ENCODE peak calls at places on chromosomes 11 and 22, in five cellular contexts. One of them, this sample, is unnamed.

GRCh38 chr11:7969756-7970646 is 4.8 kb upstream of the NLRP10 start:
- DNase-seq in neural crest cell: no peak
- DNase-seq in CD4-positive, alpha-beta T cell: no peak
- DNase-seq in adrenal gland: no peak
- DNase-seq in sigmoid colon: no peak
- DNase-seq in this sample: no peak

GRCh38 chr11:34830648-34831047 is 85.5 kb downstream of the APIP start:
- DNase-seq in adrenal gland: peak
- DNase-seq in CD4-positive, alpha-beta T cell: no peak
- DNase-seq in sigmoid colon: no peak
- DNase-seq in neural crest cell: no peak
- DNase-seq in this sample: no peak

GRCh38 chr22:43643362-43643761 is 168.7 kb downstream of the EFCAB6 start:
- DNase-seq in neural crest cell: no peak
- DNase-seq in CD4-positive, alpha-beta T cell: no peak
- DNase-seq in adrenal gland: no peak
- DNase-seq in sigmoid colon: no peak
- DNase-seq in this sample: no peak

GRCh38 chr11:14320020-14320419 is 39.0 kb downstream of the RRAS2 start:
- DNase-seq in sigmoid colon: no peak
- DNase-seq in adrenal gland: no peak
- DNase-seq in CD4-positive, alpha-beta T cell: no peak
- DNase-seq in neural crest cell: no peak
- DNase-seq in this sample: no peak

GRCh38 chr11:87137711-87138110 is 100.0 kb downstream of the TMEM135 start:
- DNase-seq in neural crest cell: no peak
- DNase-seq in sigmoid colon: no peak
- DNase-seq in adrenal gland: no peak
- DNase-seq in CD4-positive, alpha-beta T cell: no peak
- DNase-seq in this sample: no peak

GRCh38 chr11:123479048-123479837 is 49.2 kb downstream of the GRAMD1B start:
- DNase-seq in adrenal gland: no peak
- DNase-seq in CD4-positive, alpha-beta T cell: no peak
- DNase-seq in sigmoid colon: no peak
- DNase-seq in neural crest cell: no peak
- DNase-seq in this sample: no peak

GRCh38 chr11:20647976-20648565 is 21.3 kb upstream of the NELL1 start:
- DNase-seq in sigmoid colon: no peak
- DNase-seq in neural crest cell: peak
- DNase-seq in CD4-positive, alpha-beta T cell: peak
- DNase-seq in adrenal gland: peak
- DNase-seq in this sample: no peak

GRCh38 chr11:101718406-101718805 is 134.6 kb upstream of the TRPC6 start:
- DNase-seq in neural crest cell: no peak
- DNase-seq in adrenal gland: no peak
- DNase-seq in sigmoid colon: no peak
- DNase-seq in CD4-positive, alpha-beta T cell: no peak
- DNase-seq in this sample: no peak

GRCh38 chr11:33376331-33377099 is 119.3 kb downstream of the HIPK3 start:
- DNase-seq in adrenal gland: no peak
- DNase-seq in sigmoid colon: no peak
- DNase-seq in CD4-positive, alpha-beta T cell: no peak
- DNase-seq in neural crest cell: peak
- DNase-seq in this sample: no peak

GRCh38 chr11:131841028-131841427 is 470.6 kb downstream of the NTM start:
- DNase-seq in adrenal gland: no peak
- DNase-seq in sigmoid colon: no peak
- DNase-seq in CD4-positive, alpha-beta T cell: no peak
- DNase-seq in neural crest cell: no peak
- DNase-seq in this sample: no peak

GRCh38 chr22:29306175-29306829 is at the start of gene GAS2L1:
- DNase-seq in sigmoid colon: peak
- DNase-seq in neural crest cell: peak
- DNase-seq in adrenal gland: peak
- DNase-seq in CD4-positive, alpha-beta T cell: no peak
- DNase-seq in this sample: peak

GRCh38 chr22:48594016-48594756 is 1233.5 kb downstream of the BRD1 start:
- DNase-seq in adrenal gland: no peak
- DNase-seq in neural crest cell: no peak
- DNase-seq in sigmoid colon: no peak
- DNase-seq in CD4-positive, alpha-beta T cell: no peak
- DNase-seq in this sample: no peak

GRCh38 chr11:132008872-132009271 is 638.5 kb downstream of the NTM start:
- DNase-seq in sigmoid colon: no peak
- DNase-seq in adrenal gland: no peak
- DNase-seq in CD4-positive, alpha-beta T cell: no peak
- DNase-seq in neural crest cell: no peak
- DNase-seq in this sample: no peak

GRCh38 chr11:8006349-8006977 is 19.3 kb downstream of the EIF3F start:
- DNase-seq in sigmoid colon: peak
- DNase-seq in neural crest cell: peak
- DNase-seq in adrenal gland: peak
- DNase-seq in CD4-positive, alpha-beta T cell: no peak
- DNase-seq in this sample: no peak

GRCh38 chr11:96341237-96342130 is 1.5 kb downstream of the MAML2 start:
- DNase-seq in sigmoid colon: peak
- DNase-seq in adrenal gland: peak
- DNase-seq in neural crest cell: no peak
- DNase-seq in CD4-positive, alpha-beta T cell: peak
- DNase-seq in this sample: no peak

GRCh38 chr11:69792611-69793010 is 17.5 kb upstream of the FGF4 start:
- DNase-seq in sigmoid colon: no peak
- DNase-seq in neural crest cell: no peak
- DNase-seq in adrenal gland: no peak
- DNase-seq in CD4-positive, alpha-beta T cell: no peak
- DNase-seq in this sample: no peak

GRCh38 chr22:40237241-40237640 is 59.5 kb downstream of the TNRC6B start:
- DNase-seq in adrenal gland: no peak
- DNase-seq in CD4-positive, alpha-beta T cell: no peak
- DNase-seq in neural crest cell: no peak
- DNase-seq in sigmoid colon: no peak
- DNase-seq in this sample: no peak

DNA sequence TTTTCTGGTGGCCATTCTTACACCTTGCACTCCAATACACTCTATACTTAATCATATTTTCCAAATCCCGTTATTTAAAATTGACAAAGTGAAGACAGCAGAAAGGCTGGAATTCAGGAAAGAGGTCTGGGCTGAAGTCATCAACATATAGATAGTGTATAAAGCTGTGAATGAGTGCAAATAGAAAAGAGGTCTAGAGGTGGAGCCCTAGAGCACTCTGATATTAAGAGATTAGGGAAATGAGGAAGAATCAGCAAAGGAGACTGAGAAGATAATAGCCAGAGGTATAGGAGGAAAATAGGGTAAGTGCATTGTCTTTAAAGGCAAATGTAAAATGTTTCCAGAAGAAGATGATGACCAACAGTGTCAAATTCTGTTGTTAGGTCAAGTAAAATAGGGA is 7.9 kb downstream of the CTR9 start:
- DNase-seq in neural crest cell: no peak
- DNase-seq in sigmoid colon: no peak
- DNase-seq in CD4-positive, alpha-beta T cell: no peak
- DNase-seq in adrenal gland: no peak
- DNase-seq in this sample: no peak
- TF ChIP-seq CTCF in neural crest cell: peak
- TF ChIP-seq CTCF in sigmoid colon: no peak
- TF ChIP-seq CTCF in CD4-positive, alpha-beta T cell: no peak
- TF ChIP-seq CTCF in adrenal gland: no peak
- TF ChIP-seq CTCF in this sample: peak

DNA sequence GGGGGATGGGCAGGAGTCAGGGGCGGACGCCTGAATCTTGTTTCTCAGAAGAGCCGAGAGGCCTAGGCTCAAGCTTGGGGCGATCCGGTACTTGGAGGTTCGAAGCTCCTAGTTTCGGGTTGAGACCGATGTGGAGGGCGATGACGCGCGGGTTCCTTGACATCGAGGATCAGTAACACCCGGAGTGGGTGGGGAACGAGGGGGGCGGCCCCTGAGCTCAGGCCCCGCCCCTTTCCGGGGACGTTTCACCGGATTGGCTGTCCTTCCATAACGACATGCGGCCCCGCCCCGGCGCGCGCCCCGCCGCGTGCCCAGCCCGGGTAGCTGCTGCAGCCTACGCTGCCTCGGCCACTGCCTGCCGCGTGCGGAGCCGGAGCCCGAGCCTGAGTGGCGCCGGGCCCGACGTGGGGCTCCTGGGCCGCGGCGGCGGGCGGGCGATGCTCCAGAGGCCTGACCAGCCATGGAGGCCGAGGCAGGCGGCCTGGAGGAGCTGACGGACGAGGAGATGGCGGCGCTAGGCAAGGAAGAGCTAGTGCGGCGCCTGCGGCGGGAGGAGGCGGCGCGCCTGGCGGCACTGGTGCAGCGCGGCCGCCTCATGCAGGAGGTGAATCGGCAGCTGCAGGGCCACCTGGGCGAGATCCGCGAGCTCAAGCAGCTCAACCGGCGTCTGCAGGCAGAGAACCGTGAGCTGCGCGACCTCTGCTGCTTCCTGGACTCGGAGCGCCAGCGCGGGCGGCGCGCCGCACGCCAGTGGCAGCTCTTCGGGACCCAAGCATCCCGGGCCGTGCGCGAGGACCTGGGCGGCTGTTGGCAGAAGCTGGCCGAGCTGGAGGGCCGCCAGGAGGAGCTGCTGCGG is at the start of gene CCDC85B:
- DNase-seq in neural crest cell: peak
- DNase-seq in CD4-positive, alpha-beta T cell: peak
- DNase-seq in sigmoid colon: peak
- DNase-seq in adrenal gland: peak
- DNase-seq in this sample: peak
- TF ChIP-seq CTCF in neural crest cell: peak
- TF ChIP-seq CTCF in CD4-positive, alpha-beta T cell: peak
- TF ChIP-seq CTCF in sigmoid colon: no peak
- TF ChIP-seq CTCF in adrenal gland: no peak
- TF ChIP-seq CTCF in this sample: peak

DNA sequence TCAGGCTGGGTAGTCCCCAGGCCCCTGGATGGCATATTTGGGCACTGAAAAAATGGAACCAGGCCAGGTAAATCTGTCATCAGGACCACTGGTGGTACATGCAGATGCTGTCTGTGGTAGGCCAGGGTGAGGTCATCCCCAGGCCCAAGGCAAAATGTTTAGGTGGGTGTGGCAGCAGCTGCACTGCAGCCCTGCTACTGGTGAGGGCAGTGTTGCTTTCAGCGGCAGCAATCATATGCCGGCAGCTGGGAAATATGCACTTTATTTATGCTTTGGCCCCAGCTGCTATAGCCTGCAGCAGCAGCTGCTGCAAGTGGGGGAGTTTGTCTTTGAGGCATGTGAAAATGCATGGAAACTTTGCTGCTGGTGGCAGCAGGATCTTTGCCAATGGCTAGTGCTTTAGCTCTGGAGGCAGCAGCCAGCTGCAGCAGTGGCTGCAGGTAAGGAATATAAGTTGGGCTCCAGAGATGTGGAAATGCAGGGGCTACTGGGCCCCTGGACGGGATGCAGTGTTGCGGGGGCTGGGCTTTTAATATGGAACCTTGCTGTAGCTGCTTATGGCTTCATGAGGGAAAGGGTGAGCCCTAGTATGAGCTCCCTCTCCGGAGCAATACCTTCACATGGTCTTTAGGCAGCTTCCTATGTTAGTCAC is 365.7 kb upstream of the CADM1 start:
- DNase-seq in adrenal gland: no peak
- DNase-seq in sigmoid colon: no peak
- DNase-seq in CD4-positive, alpha-beta T cell: no peak
- DNase-seq in neural crest cell: no peak
- DNase-seq in this sample: no peak
- TF ChIP-seq CTCF in adrenal gland: no peak
- TF ChIP-seq CTCF in sigmoid colon: no peak
- TF ChIP-seq CTCF in CD4-positive, alpha-beta T cell: no peak
- TF ChIP-seq CTCF in neural crest cell: peak
- TF ChIP-seq CTCF in this sample: peak

DNA sequence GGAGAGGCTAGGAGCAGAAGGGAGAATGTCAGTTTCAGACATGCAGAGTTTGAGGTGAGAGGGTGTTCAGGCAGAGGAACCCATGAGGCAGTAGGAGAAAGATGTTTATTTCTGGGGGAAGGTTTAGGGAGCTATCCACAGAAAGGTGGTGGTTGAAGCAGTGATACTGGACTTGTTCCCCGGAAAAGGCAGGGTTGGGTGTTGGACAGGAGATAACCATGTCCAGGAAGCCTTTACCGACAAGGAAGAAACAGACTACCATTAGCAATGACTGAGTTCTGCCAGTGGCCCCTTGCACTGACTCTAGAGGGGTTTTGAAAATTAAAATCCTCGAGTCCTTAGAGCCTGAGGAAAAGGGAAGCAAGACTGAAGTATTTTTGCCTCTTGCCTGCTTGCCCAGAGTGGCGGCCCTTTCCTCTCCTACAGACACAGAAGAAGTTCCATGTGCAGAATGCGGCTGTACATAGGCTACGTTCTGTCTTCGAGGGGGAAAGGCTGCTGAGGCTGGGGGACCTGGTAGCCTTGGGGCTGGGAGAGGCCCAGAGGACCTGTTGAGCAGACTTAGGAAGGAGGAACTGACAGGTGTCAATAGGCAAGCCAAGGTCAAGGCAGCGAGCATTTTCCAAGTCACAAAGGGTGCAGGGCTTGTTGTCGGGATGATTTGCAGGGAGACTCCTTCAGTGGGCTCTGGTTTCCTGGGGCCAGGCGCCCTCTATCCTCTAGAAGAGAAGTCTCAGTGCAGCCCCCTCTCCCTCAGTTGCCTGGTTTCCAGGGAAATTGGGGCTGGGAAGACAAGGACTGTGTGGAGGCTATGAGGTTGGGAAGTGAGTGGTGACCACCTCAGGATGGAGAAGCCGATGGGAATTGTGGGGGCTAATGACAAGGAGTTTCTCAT is 146.7 kb downstream of the LDLRAD3 start:
- DNase-seq in CD4-positive, alpha-beta T cell: no peak
- DNase-seq in neural crest cell: no peak
- DNase-seq in adrenal gland: no peak
- DNase-seq in sigmoid colon: no peak
- DNase-seq in this sample: no peak
- TF ChIP-seq CTCF in CD4-positive, alpha-beta T cell: no peak
- TF ChIP-seq CTCF in neural crest cell: no peak
- TF ChIP-seq CTCF in adrenal gland: no peak
- TF ChIP-seq CTCF in sigmoid colon: no peak
- TF ChIP-seq CTCF in this sample: no peak

DNA sequence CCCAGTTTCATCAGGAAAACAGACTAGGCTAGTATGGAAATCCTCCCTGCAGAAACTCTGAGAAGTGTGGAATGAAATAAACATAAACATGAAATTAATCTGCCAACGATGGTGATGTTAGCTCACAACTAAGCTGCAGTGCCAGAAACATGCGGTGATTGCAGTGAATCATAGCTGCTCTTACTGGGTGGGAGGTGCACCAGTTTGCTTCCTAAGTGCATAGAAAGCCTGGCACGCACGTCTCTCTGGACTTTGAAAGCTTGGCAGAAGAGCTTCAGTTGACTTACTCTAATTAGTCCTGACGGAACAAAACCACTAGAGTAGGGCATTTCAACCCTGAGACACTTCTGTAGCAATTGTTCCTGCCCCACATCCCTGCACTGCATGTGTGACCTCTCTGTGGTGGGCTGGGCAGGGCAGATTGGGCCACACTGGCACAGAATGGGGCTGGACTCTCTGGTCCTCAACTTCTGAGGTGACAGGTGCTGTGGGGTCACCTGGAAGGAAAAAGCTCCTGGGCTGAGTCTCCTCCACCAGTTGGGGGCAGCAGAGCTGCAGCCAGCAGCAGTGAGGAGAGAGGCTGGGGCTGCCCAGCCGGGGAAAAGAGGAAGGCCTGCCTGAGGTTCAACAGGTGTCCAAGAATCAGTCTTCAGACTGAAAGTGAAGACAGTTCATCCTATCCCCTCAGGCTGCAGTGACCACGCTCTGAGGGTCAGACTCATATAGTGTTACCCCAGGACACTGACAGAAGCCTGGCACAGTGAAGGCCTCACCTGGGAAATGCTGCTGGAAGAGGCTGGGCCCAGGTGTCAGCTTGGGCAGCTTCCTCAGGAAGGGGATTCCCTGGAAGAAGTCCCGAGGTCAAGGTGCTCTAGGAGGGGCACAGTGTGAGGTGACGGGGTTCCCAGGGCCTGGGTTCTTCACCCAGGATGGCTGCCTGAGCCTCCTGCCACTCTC is 40.5 kb downstream of the GGTLC2 start:
- DNase-seq in CD4-positive, alpha-beta T cell: no peak
- DNase-seq in sigmoid colon: peak
- DNase-seq in adrenal gland: no peak
- DNase-seq in neural crest cell: no peak
- DNase-seq in this sample: no peak
- TF ChIP-seq CTCF in CD4-positive, alpha-beta T cell: no peak
- TF ChIP-seq CTCF in sigmoid colon: no peak
- TF ChIP-seq CTCF in adrenal gland: peak
- TF ChIP-seq CTCF in neural crest cell: peak
- TF ChIP-seq CTCF in this sample: peak